ENCODE peak calls at places on chromosomes 4 and X, in ten cellular contexts. G, H, F, M, A, J, I, X, Y and W are unnamed samples.

GRCh38 chrX:11629593-11630211 is 36.0 kb downstream of the ARHGAP6 start:
- DNase-seq in G (no peak), H (peak), F (no peak), M (no peak), A (no peak), J (no peak), I (no peak), X (peak), Y (no peak), W (no peak)

GRCh38 chrX:18894156-18894555 is 89.8 kb downstream of the PHKA2 start:
- DNase-seq in G (no peak), H (no peak), F (no peak), M (no peak), A (no peak), J (no peak), I (no peak), X (no peak), Y (no peak), W (no peak)

GRCh38 chr4:19300213-19300612 is 951.5 kb upstream of the SLIT2 start:
- DNase-seq in G (no peak), H (peak), F (no peak), M (no peak), A (no peak), J (no peak), I (no peak), X (no peak), Y (no peak), W (no peak)

GRCh38 chr4:182929296-182929695 is 12.1 kb upstream of the DCTD start:
- DNase-seq in G (no peak), H (peak), F (no peak), M (peak), A (no peak), J (no peak), I (no peak), X (peak), Y (no peak), W (no peak)

GRCh38 chr4:48178931-48179330 is 44.9 kb upstream of the TXK start:
- DNase-seq in G (no peak), H (no peak), F (no peak), M (no peak), A (no peak), J (no peak), I (no peak), X (peak), Y (no peak), W (no peak)

GRCh38 chrX:25204182-25204581 is 188.4 kb upstream of the ARX start:
- DNase-seq in G (no peak), H (no peak), F (no peak), M (no peak), A (no peak), J (no peak), I (no peak), X (no peak), Y (no peak), W (no peak)

GRCh38 chr4:77930876-77931275 is 68.2 kb downstream of the MRPL1 start:
- DNase-seq in G (no peak), H (peak), F (no peak), M (no peak), A (no peak), J (no peak), I (no peak), X (no peak), Y (no peak), W (no peak)

GRCh38 chr4:112765317-112765989 is 128.5 kb downstream of the LARP7 start:
- DNase-seq in G (no peak), H (peak), F (no peak), M (no peak), A (no peak), J (no peak), I (peak), X (peak), Y (no peak), W (peak)

GRCh38 chrX:15146515-15146914 is 123.4 kb downstream of the ASB9 start:
- DNase-seq in G (no peak), H (peak), F (no peak), M (no peak), A (peak), J (no peak), I (no peak), X (peak), Y (no peak), W (peak)

GRCh38 chr4:900721-901120 is 31.4 kb downstream of the GAK start:
- DNase-seq in G (no peak), H (no peak), F (peak), M (no peak), A (no peak), J (no peak), I (no peak), X (no peak), Y (no peak), W (no peak)

GRCh38 chr4:51906167-51906647 is 63.3 kb downstream of the DCUN1D4 start:
- DNase-seq in G (no peak), H (no peak), F (no peak), M (no peak), A (peak), J (peak), I (peak), X (no peak), Y (no peak), W (no peak)

GRCh38 chrX:142359359-142359758 is 154.3 kb upstream of the MAGEC2 start:
- DNase-seq in G (no peak), H (no peak), F (no peak), M (no peak), A (no peak), J (no peak), I (no peak), X (no peak), Y (no peak), W (no peak)

GRCh38 chr4:78612398-78613005 is 60.9 kb downstream of the ANXA3 start:
- DNase-seq in G (no peak), H (peak), F (no peak), M (peak), A (peak), J (no peak), I (no peak), X (peak), Y (no peak), W (no peak)

GRCh38 chr4:10087152-10087791 is 29.3 kb downstream of the WDR1 start:
- DNase-seq in G (no peak), H (no peak), F (no peak), M (no peak), A (no peak), J (peak), I (no peak), X (no peak), Y (no peak), W (no peak)

GRCh38 chr4:188987011-188987410 is 847.8 kb downstream of the TRIML1 start:
- DNase-seq in G (no peak), H (no peak), F (no peak), M (no peak), A (no peak), J (no peak), I (no peak), X (no peak), Y (no peak), W (no peak)

GRCh38 chr4:86432552-86433134 is 72.8 kb upstream of the MAPK10 start:
- DNase-seq in G (no peak), H (no peak), F (no peak), M (no peak), A (no peak), J (no peak), I (no peak), X (peak), Y (no peak), W (no peak)

GRCh38 chrX:87392369-87392768 is 125.2 kb upstream of the KLHL4 start:
- DNase-seq in G (no peak), H (no peak), F (no peak), M (no peak), A (no peak), J (no peak), I (no peak), X (peak), Y (no peak), W (no peak)

GRCh38 chrX:13651150-13651549 is 1.8 kb upstream of the TCEANC start:
- DNase-seq in G (no peak), H (peak), F (no peak), M (no peak), A (no peak), J (no peak), I (no peak), X (no peak), Y (no peak), W (no peak)